ENCODE peak calls at places on chromosome 5, in ten cellular contexts. U, L, N, A, D, Z, K, M, H and V are unnamed samples.
A peak's percentile ranks its signal among the peaks of the same experiment; 100 is the strongest.

GRCh38 chr5:54024466-54024865 is 285.9 kb downstream of the ARL15 start:
- DNase-seq in M (no peak), H (no peak), A (no peak), Z (no peak), N (no peak), U (no peak), D (no peak), L (peak; percentile 85), K (no peak), V (no peak)

GRCh38 chr5:58582411-58583393 is at the start of gene RAB3C:
- DNase-seq in D (peak; percentile 83), A (peak; percentile 77), H (peak; percentile 96), M (peak; percentile 93), N (peak; percentile 11), U (peak; percentile 92), Z (peak; percentile 96), K (peak; percentile 90), L (peak; percentile 90), V (peak; percentile 22)

GRCh38 chr5:73007051-73007450 is 51.2 kb downstream of the FCHO2 start:
- DNase-seq in N (no peak), L (no peak), A (no peak), K (no peak), U (no peak), Z (no peak), D (no peak), H (no peak), M (no peak), V (no peak)

GRCh38 chr5:137933491-137933911 is 44.2 kb downstream of the PKD2L2 start:
- DNase-seq in Z (no peak), U (no peak), D (no peak), L (peak; percentile 57), H (no peak), N (no peak), M (no peak), K (no peak), A (no peak), V (no peak)

GRCh38 chr5:158471179-158471924 is 612.4 kb upstream of the CLINT1 start:
- DNase-seq in Z (no peak), U (no peak), D (no peak), N (no peak), L (no peak), M (no peak), K (no peak), A (no peak), H (no peak), V (no peak)

GRCh38 chr5:71586052-71586940 is 844 bp upstream of the MCCC2 start:
- DNase-seq in L (peak; percentile 11), K (no peak), D (no peak), U (no peak), M (peak; percentile 7), H (peak; percentile 55), N (peak; percentile 68), Z (no peak), A (no peak), V (peak; percentile 16)

GRCh38 chr5:168315991-168316578 is 24.6 kb downstream of the WWC1 start:
- DNase-seq in K (peak; percentile 76), Z (peak; percentile 64), M (no peak), N (no peak), D (no peak), U (peak; percentile 87), A (no peak), H (no peak), L (no peak), V (no peak)

GRCh38 chr5:37668524-37669047 is 171.3 kb downstream of the GDNF start:
- DNase-seq in N (peak; percentile 43), D (peak; percentile 64), H (peak; percentile 29), Z (no peak), A (peak; percentile 40), U (peak; percentile 52), K (peak; percentile 41), L (peak; percentile 100), M (no peak), V (peak; percentile 59)

DNA sequence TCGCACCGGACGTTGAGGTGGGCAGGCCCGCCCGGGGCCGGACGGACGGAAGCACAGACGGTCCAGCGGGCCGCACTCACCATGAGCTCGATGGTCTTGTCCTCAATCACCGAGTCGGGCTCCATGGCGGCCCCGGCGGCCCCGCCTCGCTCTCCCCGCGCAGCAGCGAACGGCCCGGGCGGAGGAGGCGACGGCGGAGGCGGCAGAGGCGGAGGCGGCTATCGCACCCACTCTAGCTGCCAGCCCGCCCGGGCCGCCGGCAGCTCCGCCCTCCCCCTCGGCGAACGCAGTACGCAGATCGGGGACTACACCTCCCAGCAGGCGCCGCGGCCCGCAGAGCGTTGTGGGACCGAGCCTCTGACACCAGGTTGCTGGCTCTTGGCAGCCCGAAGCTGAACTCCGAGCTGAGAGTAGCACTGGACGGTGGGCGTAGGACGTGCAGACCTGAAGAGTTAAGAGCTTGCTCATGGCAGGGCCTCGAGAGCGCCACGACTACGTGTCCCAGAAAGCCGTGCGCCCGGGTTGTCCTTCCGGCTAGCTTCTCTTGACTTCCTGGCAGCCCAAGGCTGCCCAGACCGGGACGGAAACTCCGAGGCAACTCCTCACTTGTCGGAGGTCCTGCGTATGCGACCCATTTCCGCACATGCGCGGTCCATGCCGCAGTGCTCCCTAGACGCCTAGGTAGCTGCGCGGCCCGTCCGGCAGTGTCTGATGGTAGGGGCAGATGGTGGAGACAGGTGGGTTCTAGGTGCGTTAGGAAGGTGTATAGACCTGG is at the start of gene FBXW11:
- DNase-seq in N (peak; percentile 87), Z (peak; percentile 99), U (peak; percentile 97), L (peak; percentile 97), A (peak; percentile 96), D (peak; percentile 99), M (peak; percentile 89), K (peak; percentile 97), H (peak; percentile 96), V (peak; percentile 88)
- TF ChIP-seq POLR2A in N (peak; percentile 95), Z (peak; percentile 54), U (no peak), L (peak; percentile 85), A (peak; percentile 83), D (peak; percentile 90), M (peak; percentile 63), K (peak; percentile 88), H (peak; percentile 85), V (peak; percentile 99)

DNA sequence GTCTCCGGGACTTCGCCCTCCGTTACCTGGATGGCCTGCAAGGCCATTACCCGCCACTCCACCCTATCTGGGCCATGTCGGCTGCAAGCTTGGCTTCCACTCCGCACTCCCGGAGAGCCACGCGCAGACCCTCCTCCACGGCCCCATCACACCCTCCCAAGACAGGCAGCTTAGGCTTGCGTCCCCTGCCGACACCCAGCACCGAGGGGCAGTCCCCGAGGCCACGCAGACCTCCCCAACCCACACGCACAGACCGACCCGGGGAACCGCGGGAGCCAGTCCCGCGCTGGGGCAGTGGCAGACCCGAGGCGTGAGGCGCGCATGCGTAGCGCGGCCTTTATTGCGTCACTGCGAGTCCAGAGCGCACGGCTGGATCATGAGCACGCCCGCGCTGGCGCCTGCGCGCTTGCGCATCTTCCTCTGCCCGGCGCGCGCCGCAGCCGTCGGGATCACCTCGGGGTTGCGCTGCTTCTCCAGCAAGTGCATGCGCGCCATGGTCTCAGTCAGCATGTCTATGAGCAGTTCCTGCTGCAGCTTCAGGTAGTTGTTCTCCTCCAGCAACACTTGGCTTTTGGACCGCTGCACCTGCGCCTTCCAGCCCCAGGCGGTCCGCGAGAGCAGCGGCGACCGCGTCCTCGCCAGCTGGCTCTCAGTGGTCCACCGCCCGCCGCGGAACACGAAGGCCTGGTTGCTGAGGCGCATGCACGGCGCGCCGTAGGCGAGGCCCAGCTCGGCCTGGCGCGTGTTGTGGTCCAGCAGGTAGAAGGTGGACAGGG is 2.4 kb downstream of the CBY3 start:
- DNase-seq in D (peak; percentile 98), A (peak; percentile 94), H (peak; percentile 97), N (peak; percentile 97), U (peak; percentile 97), M (peak; percentile 88), Z (peak; percentile 99), L (peak; percentile 93), K (peak; percentile 97), V (peak; percentile 98)
- TF ChIP-seq POLR2A in D (peak; percentile 98), A (peak; percentile 95), H (peak; percentile 98), N (peak; percentile 98), U (peak; percentile 69), M (peak; percentile 80), Z (peak; percentile 63), L (peak; percentile 67), K (peak; percentile 92), V (peak; percentile 99)

GRCh38 chr5:159995841-159996240 is 13.1 kb upstream of the TTC1 start:
- DNase-seq in L (peak; percentile 29), U (no peak), K (no peak), A (no peak), D (no peak), M (no peak), H (no peak), Z (no peak), N (no peak), V (no peak)

GRCh38 chr5:159990506-159990905 is 18.4 kb upstream of the TTC1 start:
- DNase-seq in M (no peak), U (no peak), A (no peak), L (no peak), D (no peak), H (no peak), K (no peak), N (no peak), Z (no peak), V (no peak)

GRCh38 chr5:159992566-159992965 is 16.4 kb upstream of the TTC1 start:
- DNase-seq in Z (no peak), K (no peak), L (no peak), D (no peak), M (no peak), U (no peak), N (no peak), A (no peak), H (no peak), V (no peak)

DNA sequence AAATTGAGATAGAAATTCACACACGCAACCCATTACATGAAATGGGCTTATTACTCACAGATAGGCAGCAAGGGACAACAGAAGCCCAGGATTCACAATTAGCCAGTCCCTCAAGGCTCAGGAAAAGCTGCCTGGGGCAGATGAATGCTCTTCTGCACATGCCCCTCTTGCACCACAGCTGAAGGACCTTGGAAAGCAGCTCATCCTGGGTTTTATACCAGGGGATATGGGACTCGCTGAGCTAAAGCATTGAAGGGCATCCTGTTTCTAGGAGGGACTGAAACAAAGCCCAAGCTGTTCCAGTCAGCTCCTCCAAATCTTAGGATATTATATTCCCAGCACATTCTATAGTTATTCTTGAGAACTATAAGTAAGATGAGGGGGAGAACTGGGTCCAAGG is 15.7 kb upstream of the TTC1 start:
- DNase-seq in N (no peak), L (no peak), U (no peak), H (no peak), K (no peak), M (no peak), A (no peak), D (no peak), Z (no peak), V (no peak)
- TF ChIP-seq POLR2A in N (no peak), L (no peak), U (no peak), H (no peak), K (no peak), M (no peak), A (no peak), D (no peak), Z (no peak), V (no peak)

GRCh38 chr5:78667461-78668103 is 19.0 kb upstream of the LHFPL2 start:
- DNase-seq in K (no peak), U (no peak), L (no peak), N (no peak), H (no peak), D (no peak), M (no peak), Z (no peak), A (no peak), V (no peak)

GRCh38 chr5:78665519-78665918 is 16.9 kb upstream of the LHFPL2 start:
- DNase-seq in H (no peak), L (no peak), N (no peak), Z (no peak), D (no peak), M (no peak), K (no peak), A (no peak), U (no peak), V (no peak)

GRCh38 chr5:78662323-78662722 is 13.8 kb upstream of the LHFPL2 start:
- DNase-seq in K (no peak), N (no peak), D (no peak), H (no peak), Z (no peak), L (no peak), U (no peak), A (no peak), M (no peak), V (no peak)

GRCh38 chr5:78669331-78669730 is 20.8 kb upstream of the LHFPL2 start:
- DNase-seq in N (no peak), A (no peak), Z (no peak), D (no peak), U (no peak), K (no peak), M (no peak), H (no peak), L (no peak), V (no peak)

DNA sequence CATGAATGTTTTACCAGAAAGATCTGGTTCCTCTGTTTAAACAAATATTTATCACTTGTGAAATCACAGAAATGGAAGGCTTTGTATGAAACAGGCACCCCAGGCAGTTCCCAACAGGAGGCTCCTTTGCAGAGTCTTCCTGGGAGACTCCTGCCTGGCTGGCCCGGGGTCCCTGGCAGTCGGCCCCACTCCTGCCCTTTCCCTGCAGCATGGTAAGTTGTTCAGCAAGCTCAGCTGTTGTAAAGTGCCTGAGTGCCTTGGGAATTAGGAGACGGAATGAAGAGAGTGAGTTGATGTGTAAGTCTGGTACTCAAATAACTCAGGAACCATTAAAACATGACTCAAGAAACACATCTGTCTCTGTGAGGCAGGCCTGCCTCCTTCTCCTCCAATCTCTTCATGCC is 17.5 kb upstream of the LHFPL2 start:
- DNase-seq in H (no peak), M (no peak), K (no peak), U (no peak), A (no peak), D (no peak), Z (no peak), N (no peak), L (peak; percentile 63), V (no peak)
- TF ChIP-seq POLR2A in H (no peak), M (no peak), K (no peak), U (no peak), A (no peak), D (no peak), Z (no peak), N (no peak), L (no peak), V (no peak)